ENCODE peak calls at places on chromosomes 13 and 19, in eight cellular contexts. Q, Y, I, H, O, R, W and P are unnamed samples.

GRCh38 chr19:1942078-1942933 is 1.3 kb downstream of the CSNK1G2 start:
- DNase-seq in Q (no peak), Y (peak), I (peak), H (no peak), O (peak), R (peak), W (peak), P (peak)

GRCh38 chr13:106919093-106919492 is 351.2 kb upstream of the ARGLU1 start:
- DNase-seq in Q (no peak), Y (no peak), I (no peak), H (no peak), O (no peak), R (no peak), W (no peak), P (no peak)

GRCh38 chr13:26184791-26185250 is 37.3 kb downstream of the RNF6 start:
- DNase-seq in Q (peak), Y (peak), I (peak), H (peak), O (peak), R (peak), W (peak), P (peak)

GRCh38 chr19:47210689-47211316 is 20.2 kb downstream of the BBC3 start:
- DNase-seq in Q (peak), Y (peak), I (peak), H (peak), O (peak), R (peak), W (peak), P (peak)

GRCh38 chr13:30881191-30881651 is 24.9 kb upstream of the MEDAG start:
- DNase-seq in Q (no peak), Y (no peak), I (no peak), H (no peak), O (no peak), R (no peak), W (no peak), P (no peak)

GRCh38 chr13:97567510-97568243 is 133.7 kb downstream of the RAP2A start:
- DNase-seq in Q (no peak), Y (peak), I (no peak), H (no peak), O (no peak), R (no peak), W (no peak), P (no peak)

GRCh38 chr13:110634558-110634957 is 19.2 kb downstream of the NAXD start:
- DNase-seq in Q (no peak), Y (no peak), I (no peak), H (peak), O (no peak), R (peak), W (peak), P (no peak)

GRCh38 chr19:48779636-48780035 is 24.3 kb downstream of the FGF21 start:
- DNase-seq in Q (no peak), Y (no peak), I (no peak), H (no peak), O (no peak), R (no peak), W (no peak), P (no peak)

GRCh38 chr19:4057913-4058695 is 8.6 kb downstream of the ZBTB7A start:
- DNase-seq in Q (no peak), Y (peak), I (no peak), H (peak), O (peak), R (no peak), W (peak), P (no peak)

GRCh38 chr19:38898788-38899446 is 501 bp downstream of the SIRT2 start:
- DNase-seq in Q (no peak), Y (peak), I (no peak), H (no peak), O (no peak), R (peak), W (no peak), P (no peak)

GRCh38 chr19:741506-742131 is 9.3 kb upstream of the MISP start:
- DNase-seq in Q (no peak), Y (no peak), I (no peak), H (no peak), O (no peak), R (no peak), W (no peak), P (no peak)

GRCh38 chr19:46945668-46946067 is 74.0 kb upstream of the NPAS1 start:
- DNase-seq in Q (no peak), Y (peak), I (no peak), H (no peak), O (no peak), R (no peak), W (no peak), P (no peak)

GRCh38 chr13:40787062-40787461 is 2.3 kb upstream of the SLC25A15 start:
- DNase-seq in Q (no peak), Y (no peak), I (no peak), H (no peak), O (no peak), R (no peak), W (no peak), P (no peak)

GRCh38 chr19:588093-588742 is 1.5 kb upstream of the HCN2 start:
- DNase-seq in Q (peak), Y (peak), I (peak), H (no peak), O (peak), R (peak), W (no peak), P (peak)

GRCh38 chr13:45737571-45738002 is 35.5 kb downstream of the CBY2 start:
- DNase-seq in Q (no peak), Y (no peak), I (no peak), H (no peak), O (peak), R (peak), W (no peak), P (no peak)

GRCh38 chr13:19586904-19587634 is 25.7 kb upstream of the TPTE2 start:
- DNase-seq in Q (no peak), Y (no peak), I (peak), H (no peak), O (peak), R (no peak), W (peak), P (no peak)

GRCh38 chr13:92682832-92683517 is 543.6 kb upstream of the GPC6 start:
- DNase-seq in Q (no peak), Y (no peak), I (no peak), H (no peak), O (no peak), R (no peak), W (no peak), P (no peak)

GRCh38 chr13:51856027-51856736 is 5.6 kb upstream of the CCDC70 start:
- DNase-seq in Q (no peak), Y (no peak), I (no peak), H (no peak), O (no peak), R (no peak), W (no peak), P (no peak)

GRCh38 chr19:18931316-18932162 is 9.5 kb downstream of the HOMER3 start:
- DNase-seq in Q (no peak), Y (no peak), I (no peak), H (no peak), O (no peak), R (no peak), W (no peak), P (no peak)

GRCh38 chr19:50203281-50204080 is at the start of gene MYH14:
- DNase-seq in Q (peak), Y (peak), I (no peak), H (no peak), O (peak), R (peak), W (no peak), P (peak)